ENCODE peak calls at places on chromosomes 6 and 20, in four cellular contexts. O, L, V and Y are unnamed samples.

GRCh38 chr6:119310486-119311036 is 39.0 kb downstream of the MAN1A1 start:
- DNase-seq in O (no peak), L (no peak), V (no peak), Y (no peak)

GRCh38 chr20:44419131-44419844 is 56.4 kb upstream of the TTPAL start:
- DNase-seq in O (no peak), L (no peak), V (no peak), Y (no peak)

GRCh38 chr6:141464490-141464889 is 668.2 kb upstream of the GJE1 start:
- DNase-seq in O (no peak), L (no peak), V (peak), Y (peak)

GRCh38 chr6:151034825-151035781 is 169.6 kb downstream of the MTHFD1L start:
- DNase-seq in O (no peak), L (no peak), V (no peak), Y (no peak)

GRCh38 chr6:21383499-21384085 is 210.0 kb upstream of the SOX4 start:
- DNase-seq in O (no peak), L (no peak), V (no peak), Y (no peak)

GRCh38 chr6:21332077-21332476 is 261.5 kb upstream of the SOX4 start:
- DNase-seq in O (no peak), L (no peak), V (no peak), Y (no peak)

GRCh38 chr20:47610247-47610944 is 108.7 kb downstream of the NCOA3 start:
- DNase-seq in O (peak), L (no peak), V (no peak), Y (no peak)

GRCh38 chr6:41707565-41708200 is 27.7 kb downstream of the TFEB start:
- DNase-seq in O (peak), L (no peak), V (no peak), Y (no peak)

GRCh38 chr6:86118271-86118670 is 475.6 kb upstream of the SYNCRIP start:
- DNase-seq in O (no peak), L (no peak), V (peak), Y (peak)

GRCh38 chr6:30396833-30397479 is 52.0 kb downstream of the RPP21 start:
- DNase-seq in O (peak), L (peak), V (no peak), Y (peak)

GRCh38 chr6:6920114-6920983 is 187.4 kb upstream of the RREB1 start:
- DNase-seq in O (no peak), L (no peak), V (no peak), Y (no peak)

GRCh38 chr20:53412600-53413187 is 180.9 kb downstream of the ZNF217 start:
- DNase-seq in O (no peak), L (no peak), V (no peak), Y (no peak)

GRCh38 chr6:164408868-164409267 is 900.5 kb downstream of the C6orf118 start:
- DNase-seq in O (no peak), L (no peak), V (no peak), Y (no peak)

GRCh38 chr20:63858393-63859165 is 2.7 kb upstream of the ABHD16B start:
- DNase-seq in O (no peak), L (no peak), V (no peak), Y (no peak)

GRCh38 chr6:150600302-150601017 is 775 bp downstream of the PLEKHG1 start:
- DNase-seq in O (peak), L (no peak), V (peak), Y (peak)

GRCh38 chr6:45419574-45420082 is 41.9 kb upstream of the SUPT3H start:
- DNase-seq in O (peak), L (no peak), V (no peak), Y (peak)

GRCh38 chr6:56724455-56724854 is 81.8 kb upstream of the DST start:
- DNase-seq in O (no peak), L (no peak), V (no peak), Y (no peak)

GRCh38 chr6:21133902-21134301 is 459.6 kb upstream of the SOX4 start:
- DNase-seq in O (no peak), L (no peak), V (no peak), Y (no peak)

GRCh38 chr20:1817577-1818211 is 77.5 kb upstream of the SIRPA start:
- DNase-seq in O (no peak), L (no peak), V (no peak), Y (no peak)

GRCh38 chr6:144811140-144811539 is 526.0 kb downstream of the UTRN start:
- DNase-seq in O (no peak), L (no peak), V (no peak), Y (no peak)

GRCh38 chr6:170227996-170228550 is 62.8 kb downstream of the DLL1 start:
- DNase-seq in O (no peak), L (no peak), V (no peak), Y (no peak)

GRCh38 chr6:136604928-136605485 is 54.8 kb upstream of the MAP7 start:
- DNase-seq in O (no peak), L (no peak), V (no peak), Y (no peak)

GRCh38 chr20:45111799-45112471 is 3.0 kb downstream of the WFDC5 start:
- DNase-seq in O (no peak), L (no peak), V (no peak), Y (no peak)